ENCODE peak calls at places on chromosomes 12 and 14, in eight cellular contexts. S is stimulated activated CD4-positive, alpha-beta T cell treated with anti-CD3 and anti-CD28 coated beads, Interleukin-2, amount 100 ng/mL, for 48 hours; P is esophagus squamous epithelium; R is anterior cingulate cortex; U is activated T-cell treated with anti-CD3 and anti-CD28 coated beads, Interleukin-2, amount 50 U/mL, for 72 hours; F is B cell; Z is HL-60; G is HEK293T. J is an unnamed sample.

GRCh38 chr12:84995646-84996045 is 40.4 kb downstream of the TSPAN19 start:
- DNase-seq in F (no peak), G (no peak), R (no peak), P (no peak), S (no peak), U (no peak), Z (no peak), J (no peak)

GRCh38 chr12:123152823-123153222 is 1.9 kb upstream of the PITPNM2 start:
- DNase-seq in F (no peak), U (no peak), P (no peak), Z (no peak), G (no peak), S (no peak), R (no peak), J (no peak)

GRCh38 chr12:106428379-106428778 is 70.8 kb downstream of the POLR3B start:
- DNase-seq in R (no peak), Z (no peak), P (no peak), S (no peak), F (no peak), U (no peak), G (no peak), J (no peak)

GRCh38 chr12:46752396-46752795 is 73.4 kb downstream of the SLC38A4 start:
- DNase-seq in R (no peak), U (no peak), F (no peak), P (no peak), G (no peak), Z (no peak), S (no peak), J (no peak)

GRCh38 chr12:54060975-54061778 is 7.5 kb downstream of the HOXC4 start:
- DNase-seq in Z (no peak), U (no peak), F (no peak), S (no peak), R (no peak), P (no peak), G (no peak), J (no peak)

GRCh38 chr12:124520258-124520657 is 47.2 kb downstream of the NCOR2 start:
- DNase-seq in G (no peak), R (no peak), Z (no peak), U (no peak), P (no peak), F (no peak), S (no peak), J (peak; percentile 16)

GRCh38 chr12:101570022-101570421 is 24.7 kb upstream of the MYBPC1 start:
- DNase-seq in R (no peak), G (peak; percentile 38), U (no peak), P (no peak), F (no peak), S (no peak), Z (no peak), J (peak; percentile 1)

GRCh38 chr12:14111230-14111865 is 129.9 kb upstream of the GRIN2B start:
- DNase-seq in G (peak; percentile 31), Z (no peak), F (peak; percentile 55), P (no peak), U (peak; percentile 1), S (no peak), R (no peak), J (peak; percentile 4)

GRCh38 chr12:68031174-68031573 is 41.9 kb downstream of the IFNG-AS1 start:
- DNase-seq in G (no peak), U (no peak), S (no peak), P (no peak), R (no peak), Z (no peak), F (no peak), J (no peak)

GRCh38 chr12:112822056-112822455 is 30.5 kb downstream of the RPH3A start:
- DNase-seq in R (no peak), G (no peak), U (no peak), P (no peak), F (no peak), S (no peak), Z (no peak), J (peak; percentile 33)

GRCh38 chr14:61565836-61566536 is 129.3 kb upstream of the HIF1A start:
- DNase-seq in S (no peak), P (no peak), F (no peak), R (no peak), G (no peak), Z (no peak), U (no peak), J (no peak)

GRCh38 chr12:67305544-67305943 is 36.4 kb downstream of the CAND1 start:
- DNase-seq in R (no peak), F (no peak), Z (no peak), G (no peak), S (no peak), U (no peak), P (no peak), J (no peak)

GRCh38 chr12:6345319-6346071 is 3.6 kb upstream of the TNFRSF1A start:
- DNase-seq in Z (no peak), G (no peak), P (no peak), R (no peak), U (peak; percentile 73), F (no peak), S (no peak), J (no peak)

GRCh38 chr12:65892905-65893304 is 68.6 kb downstream of the HMGA2 start:
- DNase-seq in S (no peak), U (no peak), Z (no peak), F (no peak), R (no peak), P (no peak), G (no peak), J (no peak)

GRCh38 chr14:93023039-93023438 is 92.7 kb downstream of the ITPK1 start:
- DNase-seq in Z (no peak), R (no peak), P (no peak), F (no peak), S (peak; percentile 6), U (no peak), G (peak; percentile 49), J (no peak)

GRCh38 chr14:102125546-102125945 is 14.2 kb upstream of the WDR20 start:
- DNase-seq in P (no peak), F (no peak), Z (no peak), R (no peak), G (no peak), U (no peak), S (no peak), J (no peak)

GRCh38 chr14:75499084-75499875 is 23.0 kb upstream of the BATF start:
- DNase-seq in Z (no peak), F (no peak), G (no peak), S (no peak), P (no peak), R (no peak), U (peak; percentile 63), J (no peak)

GRCh38 chr14:104687601-104688504 is 1.6 kb upstream of the INF2 start:
- DNase-seq in U (no peak), R (no peak), S (no peak), F (no peak), Z (no peak), G (no peak), P (no peak), J (peak; percentile 78)

GRCh38 chr14:68306934-68307758 is 485.7 kb downstream of the ZFP36L1 start:
- DNase-seq in Z (no peak), S (no peak), R (no peak), P (no peak), F (no peak), U (no peak), G (peak; percentile 17), J (peak; percentile 80)

GRCh38 chr14:96823652-96824051 is 26.5 kb downstream of the VRK1 start:
- DNase-seq in U (no peak), Z (no peak), S (no peak), F (no peak), G (no peak), P (no peak), R (no peak), J (no peak)

GRCh38 chr14:91337699-91338335 is 79.8 kb downstream of the CCDC88C start:
- DNase-seq in U (no peak), S (no peak), P (no peak), F (no peak), R (no peak), G (no peak), Z (no peak), J (no peak)

GRCh38 chr14:101191086-101191881 is 287.8 kb upstream of the RTL1 start:
- DNase-seq in Z (no peak), U (no peak), F (peak; percentile 3), S (no peak), P (no peak), R (no peak), G (no peak), J (no peak)

GRCh38 chr12:2853626-2854025 is 3.2 kb downstream of the TEX52 start:
- DNase-seq in R (no peak), U (peak; percentile 68), F (peak; percentile 67), Z (no peak), G (peak; percentile 92), S (peak; percentile 62), P (no peak), J (peak; percentile 44)

GRCh38 chr14:106436310-106436905 is 910.0 kb downstream of the TMEM121 start:
- DNase-seq in R (no peak), Z (peak; percentile 8), P (no peak), S (peak; percentile 71), F (no peak), U (peak; percentile 74), G (peak; percentile 13), J (peak; percentile 66)

GRCh38 chr12:24600996-24601395 is 347.9 kb downstream of the BCAT1 start:
- DNase-seq in U (peak; percentile 5), F (no peak), R (no peak), P (no peak), Z (no peak), S (no peak), G (no peak), J (no peak)

GRCh38 chr14:89067293-89067972 is 243.0 kb downstream of the TTC8 start:
- DNase-seq in R (no peak), F (no peak), S (no peak), G (no peak), U (peak; percentile 16), Z (no peak), P (no peak), J (no peak)

GRCh38 chr12:52871291-52871961 is 22.6 kb upstream of the KRT78 start:
- DNase-seq in R (no peak), Z (no peak), S (no peak), F (no peak), P (no peak), G (no peak), U (no peak), J (no peak)